ENCODE peak calls at places on chromosomes 13 and 19, in nine cellular contexts. U is effector CD4-positive, alpha-beta T cell; O is choroid plexus epithelial cell; R is GM18507; E is GM12891; P is stimulated activated CD4-positive, alpha-beta T cell treated with anti-CD3 and anti-CD28 coated beads, Interleukin-15, amount 100 ng/mL, for 1 hour; V is germinal center; S is cardiac muscle cell; H is cerebellum. Z is an unnamed sample.

GRCh38 chr19:2291185-2291751 is 9.3 kb upstream of the PEAK3 start:
- DNase-seq in U (no peak), O (no peak), R (no peak), E (no peak), P (no peak), V (no peak), S (peak; percentile 77), H (no peak), Z (no peak)

GRCh38 chr19:53998223-53998622 is 6.8 kb downstream of the CACNG6 start:
- DNase-seq in U (no peak), O (no peak), R (no peak), E (no peak), P (no peak), V (no peak), S (no peak), H (no peak), Z (no peak)

GRCh38 chr19:33472696-33473624 is 48.6 kb downstream of the PEPD start:
- DNase-seq in U (no peak), O (peak; percentile 88), R (no peak), E (no peak), P (no peak), V (no peak), S (no peak), H (peak; percentile 67), Z (peak; percentile 99)

GRCh38 chr13:111912453-111912866 is 154.5 kb upstream of the SOX1 start:
- DNase-seq in U (no peak), O (no peak), R (no peak), E (no peak), P (no peak), V (no peak), S (no peak), H (no peak), Z (no peak)

GRCh38 chr19:40335101-40335500 is 13.1 kb downstream of the C19orf47 start:
- DNase-seq in U (no peak), O (no peak), R (no peak), E (no peak), P (no peak), V (no peak), S (no peak), H (no peak), Z (no peak)

GRCh38 chr19:50333235-50333736 is 4.1 kb upstream of the KCNC3 start:
- DNase-seq in U (peak; percentile 83), O (peak; percentile 82), R (peak; percentile 67), E (no peak), P (peak; percentile 86), V (peak; percentile 83), S (peak; percentile 95), H (peak; percentile 95), Z (peak; percentile 69)

GRCh38 chr19:48608798-48609263 is 2.3 kb downstream of the SPACA4 start:
- DNase-seq in U (no peak), O (peak; percentile 52), R (no peak), E (peak; percentile 75), P (peak; percentile 26), V (peak; percentile 81), S (no peak), H (peak; percentile 49), Z (peak; percentile 62)

GRCh38 chr19:3284759-3285646 is 60.5 kb downstream of the CELF5 start:
- DNase-seq in U (peak; percentile 52), O (peak; percentile 66), R (peak; percentile 46), E (peak; percentile 53), P (peak; percentile 53), V (peak; percentile 33), S (peak; percentile 100), H (no peak), Z (peak; percentile 65)

GRCh38 chr13:38783992-38784875 is 97.4 kb downstream of the FREM2 start:
- DNase-seq in U (no peak), O (no peak), R (no peak), E (no peak), P (no peak), V (no peak), S (no peak), H (no peak), Z (no peak)

GRCh38 chr19:1259206-1259872 is 9.8 kb upstream of the CIRBP start:
- DNase-seq in U (peak; percentile 50), O (peak; percentile 58), R (no peak), E (no peak), P (no peak), V (no peak), S (no peak), H (no peak), Z (peak; percentile 83)

GRCh38 chr13:49098771-49099512 is 121.2 kb upstream of the MLNR start:
- DNase-seq in U (no peak), O (peak; percentile 47), R (no peak), E (no peak), P (no peak), V (no peak), S (no peak), H (peak; percentile 7), Z (peak; percentile 52)

GRCh38 chr19:33393286-33394005 is 19.9 kb downstream of the CEBPG start:
- DNase-seq in U (no peak), O (no peak), R (no peak), E (peak; percentile 33), P (no peak), V (no peak), S (no peak), H (no peak), Z (no peak)

GRCh38 chr19:5978606-5979552 is 939 bp upstream of the RANBP3 start:
- DNase-seq in U (no peak), O (no peak), R (no peak), E (no peak), P (no peak), V (no peak), S (no peak), H (no peak), Z (no peak)

GRCh38 chr19:18401580-18402112 is 4.2 kb upstream of the LRRC25 start:
- DNase-seq in U (no peak), O (peak; percentile 84), R (no peak), E (no peak), P (no peak), V (peak; percentile 74), S (no peak), H (no peak), Z (peak; percentile 80)

GRCh38 chr13:90055121-90055520 is 1292.4 kb upstream of the MIR17HG start:
- DNase-seq in U (no peak), O (peak; percentile 41), R (no peak), E (no peak), P (no peak), V (no peak), S (no peak), H (no peak), Z (no peak)

GRCh38 chr19:16429066-16429758 is 42.6 kb downstream of the EPS15L1 start:
- DNase-seq in U (no peak), O (no peak), R (no peak), E (no peak), P (no peak), V (no peak), S (no peak), H (peak; percentile 94), Z (no peak)

GRCh38 chr19:47539747-47540311 is 25.0 kb upstream of the NAPA start:
- DNase-seq in U (no peak), O (no peak), R (no peak), E (no peak), P (no peak), V (no peak), S (peak; percentile 18), H (no peak), Z (no peak)

GRCh38 chr13:45718063-45718462 is 15.9 kb downstream of the CBY2 start:
- DNase-seq in U (no peak), O (peak; percentile 21), R (no peak), E (no peak), P (no peak), V (no peak), S (peak; percentile 53), H (no peak), Z (peak; percentile 30)

GRCh38 chr13:113804703-113805430 is 45.8 kb downstream of the TMEM255B start:
- DNase-seq in U (no peak), O (no peak), R (no peak), E (no peak), P (no peak), V (no peak), S (no peak), H (no peak), Z (no peak)

GRCh38 chr19:18109731-18110671 is 12.4 kb downstream of the MAST3 start:
- DNase-seq in U (peak; percentile 36), O (no peak), R (no peak), E (peak; percentile 68), P (peak; percentile 42), V (peak; percentile 65), S (peak; percentile 62), H (no peak), Z (peak; percentile 31)

GRCh38 chr19:47495478-47496372 is 11.7 kb upstream of the KPTN start:
- DNase-seq in U (no peak), O (no peak), R (no peak), E (no peak), P (no peak), V (no peak), S (no peak), H (peak; percentile 70), Z (no peak)

GRCh38 chr13:108033800-108034707 is 181.3 kb downstream of the LIG4 start:
- DNase-seq in U (no peak), O (peak; percentile 3), R (no peak), E (no peak), P (no peak), V (no peak), S (no peak), H (no peak), Z (no peak)

GRCh38 chr13:109255457-109255856 is 530.9 kb downstream of the IRS2 start:
- DNase-seq in U (no peak), O (no peak), R (no peak), E (no peak), P (no peak), V (no peak), S (no peak), H (no peak), Z (no peak)

GRCh38 chr13:24622481-24622880 is 57.7 kb upstream of the ATP12A start:
- DNase-seq in U (no peak), O (no peak), R (no peak), E (no peak), P (no peak), V (no peak), S (no peak), H (no peak), Z (no peak)

GRCh38 chr13:51739403-51740112 is 64.4 kb downstream of the DHRS12 start:
- DNase-seq in U (no peak), O (no peak), R (no peak), E (no peak), P (no peak), V (no peak), S (no peak), H (no peak), Z (no peak)

GRCh38 chr19:41936416-41936850 is 8.2 kb upstream of the ERFL start:
- DNase-seq in U (peak; percentile 56), O (no peak), R (no peak), E (no peak), P (no peak), V (no peak), S (no peak), H (no peak), Z (no peak)

GRCh38 chr13:18960637-18961227 is 220.9 kb downstream of the TUBA3C start:
- DNase-seq in U (no peak), O (no peak), R (no peak), E (no peak), P (no peak), V (no peak), S (no peak), H (no peak), Z (no peak)

GRCh38 chr19:29526730-29527499 is 1.1 kb downstream of the VSTM2B start:
- DNase-seq in U (no peak), O (no peak), R (no peak), E (peak; percentile 52), P (no peak), V (peak; percentile 29), S (no peak), H (peak; percentile 66), Z (no peak)

Z was measured in EH.